ENCODE peak calls at places on chromosome 2, in nine cellular contexts. Z is progenitor cell of endocrine pancreas; Y is hippocampal formation; M is GM10248; D is osteocyte; R is G401; F is CD8-positive, alpha-beta T cell; T is nephron progenitor cell; S is HT-29. Q is an unnamed sample.

GRCh38 chr2:207816546-207816945 is 46.8 kb upstream of the FZD5 start:
- DNase-seq in Z (no peak), Y (no peak), M (no peak), D (no peak), R (no peak), F (no peak), T (no peak), S (no peak), Q (no peak)

GRCh38 chr2:209141142-209141541 is 282.7 kb upstream of the MAP2 start:
- DNase-seq in Z (no peak), Y (no peak), M (no peak), D (no peak), R (no peak), F (no peak), T (no peak), S (no peak), Q (no peak)

GRCh38 chr2:118202707-118203303 is 114.5 kb downstream of the INSIG2 start:
- DNase-seq in Z (peak; percentile 52), Y (peak; percentile 3), M (peak; percentile 60), D (no peak), R (peak; percentile 9), F (peak; percentile 54), T (peak; percentile 64), S (peak; percentile 53), Q (peak; percentile 85)

GRCh38 chr2:183541766-183542165 is 417.5 kb downstream of the NUP35 start:
- DNase-seq in Z (no peak), Y (no peak), M (no peak), D (no peak), R (no peak), F (no peak), T (no peak), S (no peak), Q (no peak)

GRCh38 chr2:230323385-230324106 is 3.4 kb upstream of the SP140L start:
- DNase-seq in Z (no peak), Y (no peak), M (no peak), D (no peak), R (no peak), F (no peak), T (no peak), S (no peak), Q (peak; percentile 68)

GRCh38 chr2:78281164-78281563 is 744.3 kb upstream of the REG3G start:
- DNase-seq in Z (no peak), Y (no peak), M (no peak), D (no peak), R (no peak), F (no peak), T (no peak), S (no peak), Q (no peak)

GRCh38 chr2:25314514-25315315 is 27.0 kb downstream of the DNMT3A start:
- DNase-seq in Z (no peak), Y (peak; percentile 61), M (peak; percentile 89), D (no peak), R (peak; percentile 50), F (peak; percentile 70), T (peak; percentile 59), S (no peak), Q (no peak)

GRCh38 chr2:8086342-8086741 is 595.5 kb upstream of the ID2 start:
- DNase-seq in Z (no peak), Y (no peak), M (no peak), D (no peak), R (no peak), F (no peak), T (no peak), S (no peak), Q (peak; percentile 45)

GRCh38 chr2:64104944-64105343 is 39.3 kb downstream of the PELI1 start:
- DNase-seq in Z (no peak), Y (no peak), M (no peak), D (no peak), R (peak; percentile 40), F (no peak), T (no peak), S (peak; percentile 79), Q (no peak)

GRCh38 chr2:96528680-96529375 is 7.7 kb upstream of the ARID5A start:
- DNase-seq in Z (no peak), Y (peak; percentile 45), M (no peak), D (no peak), R (no peak), F (no peak), T (no peak), S (no peak), Q (no peak)

GRCh38 chr2:10720306-10720705 is 1.1 kb upstream of the ATP6V1C2 start:
- DNase-seq in Z (no peak), Y (no peak), M (no peak), D (no peak), R (no peak), F (no peak), T (no peak), S (no peak), Q (no peak)

GRCh38 chr2:111029135-111029927 is 91.4 kb upstream of the BCL2L11 start:
- DNase-seq in Z (no peak), Y (no peak), M (no peak), D (no peak), R (no peak), F (no peak), T (no peak), S (peak; percentile 32), Q (peak; percentile 57)

GRCh38 chr2:45960057-45960863 is 308.8 kb downstream of the PRKCE start:
- DNase-seq in Z (no peak), Y (no peak), M (no peak), D (peak; percentile 15), R (no peak), F (no peak), T (no peak), S (peak; percentile 86), Q (no peak)

GRCh38 chr2:8549273-8549922 is 132.5 kb upstream of the ID2 start:
- DNase-seq in Z (no peak), Y (no peak), M (no peak), D (no peak), R (no peak), F (no peak), T (no peak), S (no peak), Q (no peak)

GRCh38 chr2:66575625-66576371 is 140.9 kb downstream of the MEIS1 start:
- DNase-seq in Z (peak; percentile 52), Y (no peak), M (peak; percentile 24), D (no peak), R (peak; percentile 41), F (no peak), T (peak; percentile 72), S (no peak), Q (no peak)

GRCh38 chr2:190786404-190787166 is 94.0 kb upstream of the GLS start:
- DNase-seq in Z (no peak), Y (no peak), M (no peak), D (no peak), R (peak; percentile 66), F (no peak), T (no peak), S (peak; percentile 25), Q (no peak)

GRCh38 chr2:25184254-25184653 is 15.9 kb upstream of the POMC start:
- DNase-seq in Z (no peak), Y (no peak), M (no peak), D (no peak), R (no peak), F (no peak), T (no peak), S (peak; percentile 28), Q (no peak)

GRCh38 chr2:85886585-85886984 is 2.2 kb downstream of the ST3GAL5 start:
- DNase-seq in Z (no peak), Y (no peak), M (no peak), D (no peak), R (peak; percentile 23), F (peak; percentile 43), T (peak; percentile 43), S (peak; percentile 3), Q (no peak)

GRCh38 chr2:1420746-1421480 is 7.7 kb downstream of the TPO start:
- DNase-seq in Z (no peak), Y (no peak), M (no peak), D (no peak), R (no peak), F (no peak), T (no peak), S (no peak), Q (no peak)

GRCh38 chr2:60569680-60570111 is 16.2 kb upstream of the BCL11A start:
- DNase-seq in Z (no peak), Y (no peak), M (no peak), D (no peak), R (no peak), F (no peak), T (no peak), S (no peak), Q (no peak)

GRCh38 chr2:216289470-216289869 is 82.8 kb downstream of the MARCHF4 start:
- DNase-seq in Z (no peak), Y (no peak), M (no peak), D (no peak), R (no peak), F (no peak), T (no peak), S (no peak), Q (no peak)

GRCh38 chr2:104848526-104848925 is 5.4 kb upstream of the POU3F3 start:
- DNase-seq in Z (no peak), Y (no peak), M (no peak), D (no peak), R (no peak), F (no peak), T (no peak), S (no peak), Q (peak; percentile 66)

GRCh38 chr2:204321910-204322765 is 223.1 kb upstream of the PARD3B start:
- DNase-seq in Z (no peak), Y (no peak), M (no peak), D (no peak), R (no peak), F (no peak), T (no peak), S (no peak), Q (no peak)

GRCh38 chr2:37323770-37324535 is 680 bp downstream of the PRKD3 start:
- DNase-seq in Z (no peak), Y (no peak), M (peak; percentile 19), D (no peak), R (no peak), F (peak; percentile 50), T (peak; percentile 71), S (peak; percentile 67), Q (no peak)

GRCh38 chr2:215751200-215751910 is 262.0 kb downstream of the MREG start:
- DNase-seq in Z (no peak), Y (no peak), M (no peak), D (no peak), R (no peak), F (no peak), T (no peak), S (no peak), Q (no peak)

GRCh38 chr2:6676776-6677175 is 188.9 kb downstream of the CMPK2 start:
- DNase-seq in Z (no peak), Y (no peak), M (no peak), D (no peak), R (no peak), F (no peak), T (no peak), S (no peak), Q (no peak)

GRCh38 chr2:213177685-213178084 is 26.3 kb upstream of the IKZF2 start:
- DNase-seq in Z (no peak), Y (no peak), M (no peak), D (no peak), R (no peak), F (no peak), T (no peak), S (no peak), Q (no peak)

GRCh38 chr2:156818944-156819343 is 382.8 kb downstream of the GPD2 start:
- DNase-seq in Z (no peak), Y (no peak), M (no peak), D (no peak), R (no peak), F (no peak), T (no peak), S (no peak), Q (no peak)

GRCh38 chr2:108604196-108604595 is 69.9 kb downstream of the LIMS1 start:
- DNase-seq in Z (no peak), Y (no peak), M (no peak), D (no peak), R (no peak), F (no peak), T (no peak), S (no peak), Q (no peak)

GRCh38 chr2:193141-193552 is 70.7 kb downstream of the SH3YL1 start:
- DNase-seq in Z (no peak), Y (peak; percentile 9), M (no peak), D (no peak), R (no peak), F (peak; percentile 40), T (no peak), S (no peak), Q (no peak)